ENCODE peak calls at places on chromosomes 3 and 15, in eight cellular contexts. One of them, this sample, is unnamed. For H3K4me1, the result is how much of the 10 kb centered on the place peaks cover.

GRCh38 chr3:107738486-107739183 is 215.9 kb downstream of the BBX start:
- DNase-seq in pancreas: peak
- DNase-seq in tibial artery: no peak
- DNase-seq in prostate gland: no peak
- DNase-seq in IMR-90: no peak
- DNase-seq in astrocyte: no peak
- DNase-seq in HCT116: no peak
- DNase-seq in transverse colon: no peak
- DNase-seq in this sample: no peak

GRCh38 chr3:157335198-157335597 is 101.5 kb upstream of the PTX3 start:
- DNase-seq in pancreas: no peak
- DNase-seq in tibial artery: no peak
- DNase-seq in prostate gland: no peak
- DNase-seq in IMR-90: no peak
- DNase-seq in astrocyte: no peak
- DNase-seq in HCT116: no peak
- DNase-seq in transverse colon: no peak
- DNase-seq in this sample: no peak

GRCh38 chr3:120280566-120280965 is 4.5 kb downstream of the GPR156 start:
- DNase-seq in pancreas: no peak
- DNase-seq in tibial artery: no peak
- DNase-seq in prostate gland: no peak
- DNase-seq in IMR-90: no peak
- DNase-seq in astrocyte: no peak
- DNase-seq in HCT116: no peak
- DNase-seq in transverse colon: no peak
- DNase-seq in this sample: peak

GRCh38 chr3:4756060-4756775 is 223.0 kb upstream of the BHLHE40 start:
- DNase-seq in pancreas: no peak
- DNase-seq in tibial artery: no peak
- DNase-seq in prostate gland: no peak
- DNase-seq in IMR-90: no peak
- DNase-seq in astrocyte: no peak
- DNase-seq in HCT116: no peak
- DNase-seq in transverse colon: no peak
- DNase-seq in this sample: no peak

GRCh38 chr3:61562042-61562809 is 855 bp downstream of the PTPRG start:
- DNase-seq in pancreas: peak
- DNase-seq in tibial artery: peak
- DNase-seq in prostate gland: peak
- DNase-seq in IMR-90: peak
- DNase-seq in astrocyte: no peak
- DNase-seq in HCT116: no peak
- DNase-seq in transverse colon: peak
- DNase-seq in this sample: no peak

GRCh38 chr3:148528024-148528423 is 169.7 kb upstream of the AGTR1 start:
- DNase-seq in pancreas: no peak
- DNase-seq in tibial artery: no peak
- DNase-seq in prostate gland: no peak
- DNase-seq in IMR-90: peak
- DNase-seq in astrocyte: peak
- DNase-seq in HCT116: no peak
- DNase-seq in transverse colon: no peak
- DNase-seq in this sample: no peak

GRCh38 chr3:155778441-155778840 is 27.6 kb downstream of the C3orf33 start:
- DNase-seq in pancreas: no peak
- DNase-seq in tibial artery: no peak
- DNase-seq in prostate gland: no peak
- DNase-seq in IMR-90: peak
- DNase-seq in astrocyte: peak
- DNase-seq in HCT116: no peak
- DNase-seq in transverse colon: no peak
- DNase-seq in this sample: no peak

GRCh38 chr15:100115711-100116090 is 226.1 kb downstream of the ADAMTS17 start:
- DNase-seq in pancreas: no peak
- DNase-seq in tibial artery: no peak
- DNase-seq in prostate gland: no peak
- DNase-seq in IMR-90: peak
- DNase-seq in astrocyte: peak
- DNase-seq in HCT116: no peak
- DNase-seq in transverse colon: no peak
- DNase-seq in this sample: no peak

GRCh38 chr3:197599089-197599765 is 43.5 kb upstream of the BDH1 start:
- DNase-seq in pancreas: peak
- DNase-seq in tibial artery: peak
- DNase-seq in prostate gland: peak
- DNase-seq in IMR-90: peak
- DNase-seq in astrocyte: peak
- DNase-seq in HCT116: peak
- DNase-seq in transverse colon: peak
- DNase-seq in this sample: peak

GRCh38 chr3:77039606-77040553 is at the start of gene ROBO2:
- DNase-seq in pancreas: peak
- DNase-seq in tibial artery: no peak
- DNase-seq in prostate gland: no peak
- DNase-seq in IMR-90: peak
- DNase-seq in astrocyte: peak
- DNase-seq in HCT116: no peak
- DNase-seq in transverse colon: peak
- DNase-seq in this sample: peak

GRCh38 chr3:53161820-53162671 is 1.0 kb downstream of the PRKCD start:
- DNase-seq in pancreas: peak
- DNase-seq in tibial artery: no peak
- DNase-seq in prostate gland: no peak
- DNase-seq in IMR-90: peak
- DNase-seq in astrocyte: no peak
- DNase-seq in HCT116: no peak
- DNase-seq in transverse colon: peak
- DNase-seq in this sample: peak

GRCh38 chr3:23459915-23460546 is 256.9 kb downstream of the UBE2E2 start:
- DNase-seq in pancreas: no peak
- DNase-seq in tibial artery: no peak
- DNase-seq in prostate gland: no peak
- DNase-seq in IMR-90: no peak
- DNase-seq in astrocyte: no peak
- DNase-seq in HCT116: no peak
- DNase-seq in transverse colon: no peak
- DNase-seq in this sample: no peak

GRCh38 chr3:136251511-136251910 is 1.4 kb downstream of the PCCB start:
- DNase-seq in pancreas: no peak
- DNase-seq in tibial artery: no peak
- DNase-seq in prostate gland: no peak
- DNase-seq in IMR-90: no peak
- DNase-seq in astrocyte: no peak
- DNase-seq in HCT116: no peak
- DNase-seq in transverse colon: no peak
- DNase-seq in this sample: no peak

GRCh38 chr3:136249593-136250225 is 431 bp upstream of the PCCB start:
- DNase-seq in pancreas: no peak
- DNase-seq in tibial artery: no peak
- DNase-seq in prostate gland: no peak
- DNase-seq in IMR-90: no peak
- DNase-seq in astrocyte: no peak
- DNase-seq in HCT116: no peak
- DNase-seq in transverse colon: no peak
- DNase-seq in this sample: no peak

GRCh38 chr3:136249091-136249490 is 1.0 kb upstream of the PCCB start:
- DNase-seq in pancreas: no peak
- DNase-seq in tibial artery: no peak
- DNase-seq in prostate gland: no peak
- DNase-seq in IMR-90: no peak
- DNase-seq in astrocyte: no peak
- DNase-seq in HCT116: no peak
- DNase-seq in transverse colon: no peak
- DNase-seq in this sample: no peak

GRCh38 chr3:136250226-136250861 is at the start of gene PCCB:
- DNase-seq in pancreas: peak
- DNase-seq in tibial artery: peak
- DNase-seq in prostate gland: peak
- DNase-seq in IMR-90: peak
- DNase-seq in astrocyte: peak
- DNase-seq in HCT116: peak
- DNase-seq in transverse colon: peak
- DNase-seq in this sample: peak

GRCh38 chr3:136250862-136251460 is 821 bp downstream of the PCCB start:
- DNase-seq in pancreas: peak
- DNase-seq in tibial artery: peak
- DNase-seq in prostate gland: peak
- DNase-seq in IMR-90: peak
- DNase-seq in astrocyte: peak
- DNase-seq in HCT116: no peak
- DNase-seq in transverse colon: peak
- DNase-seq in this sample: peak
- H3K4me1 ChIP-seq in pancreas: under half
- H3K4me1 ChIP-seq in tibial artery: under half
- H3K4me1 ChIP-seq in prostate gland: under half
- H3K4me1 ChIP-seq in IMR-90: under half
- H3K4me1 ChIP-seq in astrocyte: under half
- H3K4me1 ChIP-seq in HCT116: under half
- H3K4me1 ChIP-seq in transverse colon: under half
- H3K4me1 ChIP-seq in this sample: under half

GRCh38 chr3:115169808-115170207 is 22.7 kb upstream of the ZBTB20 start:
- DNase-seq in pancreas: no peak
- DNase-seq in tibial artery: no peak
- DNase-seq in prostate gland: no peak
- DNase-seq in IMR-90: no peak
- DNase-seq in astrocyte: no peak
- DNase-seq in HCT116: no peak
- DNase-seq in transverse colon: no peak
- DNase-seq in this sample: no peak
- TF ChIP-seq CTCF in pancreas: no peak
- TF ChIP-seq CTCF in tibial artery: peak
- TF ChIP-seq CTCF in prostate gland: peak
- TF ChIP-seq CTCF in IMR-90: peak
- TF ChIP-seq CTCF in astrocyte: peak
- TF ChIP-seq CTCF in HCT116: peak
- TF ChIP-seq CTCF in transverse colon: peak
- TF ChIP-seq CTCF in this sample: peak

GRCh38 chr15:92668620-92669019 is 13.0 kb upstream of the FAM174B start:
- DNase-seq in pancreas: no peak
- DNase-seq in tibial artery: no peak
- DNase-seq in prostate gland: no peak
- DNase-seq in IMR-90: no peak
- DNase-seq in astrocyte: no peak
- DNase-seq in HCT116: no peak
- DNase-seq in transverse colon: no peak
- DNase-seq in this sample: no peak

GRCh38 chr15:92668086-92668485 is 12.5 kb upstream of the FAM174B start:
- DNase-seq in pancreas: no peak
- DNase-seq in tibial artery: no peak
- DNase-seq in prostate gland: no peak
- DNase-seq in IMR-90: no peak
- DNase-seq in astrocyte: no peak
- DNase-seq in HCT116: no peak
- DNase-seq in transverse colon: no peak
- DNase-seq in this sample: no peak

GRCh38 chr15:92666780-92667179 is 11.2 kb upstream of the FAM174B start:
- DNase-seq in pancreas: no peak
- DNase-seq in tibial artery: peak
- DNase-seq in prostate gland: no peak
- DNase-seq in IMR-90: no peak
- DNase-seq in astrocyte: no peak
- DNase-seq in HCT116: no peak
- DNase-seq in transverse colon: peak
- DNase-seq in this sample: peak

GRCh38 chr15:92669432-92669831 is 13.9 kb upstream of the FAM174B start:
- DNase-seq in pancreas: no peak
- DNase-seq in tibial artery: no peak
- DNase-seq in prostate gland: no peak
- DNase-seq in IMR-90: no peak
- DNase-seq in astrocyte: no peak
- DNase-seq in HCT116: no peak
- DNase-seq in transverse colon: no peak
- DNase-seq in this sample: no peak

DNA sequence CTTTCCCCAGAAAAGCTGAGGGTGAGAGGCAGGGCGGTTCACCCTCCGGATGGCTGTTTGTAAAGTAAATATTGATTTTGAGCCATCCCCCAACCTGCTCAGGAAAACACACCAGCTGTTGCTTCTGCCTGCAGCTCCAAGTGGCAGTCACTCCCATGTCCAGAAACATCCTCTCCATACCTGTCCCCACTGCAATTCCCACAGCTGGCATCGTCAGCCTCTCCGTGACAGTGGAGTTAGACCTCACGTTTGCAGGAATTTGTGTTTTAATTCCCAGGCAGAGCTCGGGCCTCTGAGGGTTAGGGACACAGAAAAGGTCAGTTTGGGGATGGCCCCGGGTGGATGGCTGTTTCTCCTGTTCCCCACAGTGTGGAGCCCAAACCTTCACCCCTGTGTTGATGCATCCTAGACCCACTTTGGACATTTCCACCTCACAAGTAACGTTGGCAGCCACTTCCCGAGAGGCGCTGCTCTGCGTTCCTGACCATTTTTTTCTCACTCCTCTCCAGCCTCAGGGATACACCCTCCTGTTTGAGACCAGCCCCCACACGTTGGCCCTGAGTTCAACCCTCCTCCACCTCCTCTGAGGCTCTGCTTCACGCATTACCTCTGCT is 11.8 kb upstream of the FAM174B start:
- DNase-seq in pancreas: no peak
- DNase-seq in tibial artery: no peak
- DNase-seq in prostate gland: no peak
- DNase-seq in IMR-90: no peak
- DNase-seq in astrocyte: no peak
- DNase-seq in HCT116: no peak
- DNase-seq in transverse colon: no peak
- DNase-seq in this sample: no peak
- H3K4me3 ChIP-seq in pancreas: no peak
- H3K4me3 ChIP-seq in tibial artery: no peak
- H3K4me3 ChIP-seq in prostate gland: no peak
- H3K4me3 ChIP-seq in IMR-90: no peak
- H3K4me3 ChIP-seq in astrocyte: no peak
- H3K4me3 ChIP-seq in HCT116: no peak
- H3K4me3 ChIP-seq in transverse colon: no peak
- H3K4me3 ChIP-seq in this sample: no peak

GRCh38 chr3:172150268-172150667 is 110.9 kb downstream of the FNDC3B start:
- DNase-seq in pancreas: no peak
- DNase-seq in tibial artery: no peak
- DNase-seq in prostate gland: no peak
- DNase-seq in IMR-90: no peak
- DNase-seq in astrocyte: no peak
- DNase-seq in HCT116: no peak
- DNase-seq in transverse colon: no peak
- DNase-seq in this sample: no peak

GRCh38 chr3:172147113-172147818 is 107.9 kb downstream of the FNDC3B start:
- DNase-seq in pancreas: no peak
- DNase-seq in tibial artery: no peak
- DNase-seq in prostate gland: no peak
- DNase-seq in IMR-90: no peak
- DNase-seq in astrocyte: no peak
- DNase-seq in HCT116: no peak
- DNase-seq in transverse colon: no peak
- DNase-seq in this sample: no peak

GRCh38 chr3:172148269-172148668 is 108.9 kb downstream of the FNDC3B start:
- DNase-seq in pancreas: no peak
- DNase-seq in tibial artery: no peak
- DNase-seq in prostate gland: no peak
- DNase-seq in IMR-90: peak
- DNase-seq in astrocyte: peak
- DNase-seq in HCT116: no peak
- DNase-seq in transverse colon: no peak
- DNase-seq in this sample: no peak

GRCh38 chr3:172150896-172151295 is 111.5 kb downstream of the FNDC3B start:
- DNase-seq in pancreas: no peak
- DNase-seq in tibial artery: no peak
- DNase-seq in prostate gland: no peak
- DNase-seq in IMR-90: no peak
- DNase-seq in astrocyte: no peak
- DNase-seq in HCT116: no peak
- DNase-seq in transverse colon: no peak
- DNase-seq in this sample: no peak

GRCh38 chr3:172148702-172149565 is 109.6 kb downstream of the FNDC3B start:
- DNase-seq in pancreas: no peak
- DNase-seq in tibial artery: no peak
- DNase-seq in prostate gland: no peak
- DNase-seq in IMR-90: no peak
- DNase-seq in astrocyte: no peak
- DNase-seq in HCT116: no peak
- DNase-seq in transverse colon: no peak
- DNase-seq in this sample: no peak
- H3K4me1 ChIP-seq in pancreas: under half
- H3K4me1 ChIP-seq in tibial artery: under half
- H3K4me1 ChIP-seq in prostate gland: under half
- H3K4me1 ChIP-seq in IMR-90: under half
- H3K4me1 ChIP-seq in astrocyte: under half
- H3K4me1 ChIP-seq in HCT116: under half
- H3K4me1 ChIP-seq in transverse colon: half or more
- H3K4me1 ChIP-seq in this sample: under half

This sample was measured in left lung.